ENCODE peak calls at places on chromosome 1, in ten cellular contexts. One of them, this sample, is unnamed.

GRCh38 chr1:208267896-208268295 is 23.7 kb upstream of the PLXNA2 start:
- DNase-seq in uterus: no peak
- DNase-seq in ovary: no peak
- DNase-seq in IMR-90: no peak
- DNase-seq in testis: no peak
- DNase-seq in heart left ventricle: no peak
- DNase-seq in Peyer's patch: no peak
- DNase-seq in tibial nerve: no peak
- DNase-seq in esophagus muscularis mucosa: no peak
- DNase-seq in suprapubic skin: no peak
- DNase-seq in this sample: no peak

GRCh38 chr1:53906121-53906520 is 12.1 kb downstream of the DIO1 start:
- DNase-seq in uterus: no peak
- DNase-seq in Peyer's patch: no peak
- DNase-seq in IMR-90: no peak
- DNase-seq in ovary: no peak
- DNase-seq in tibial nerve: no peak
- DNase-seq in esophagus muscularis mucosa: no peak
- DNase-seq in heart left ventricle: no peak
- DNase-seq in suprapubic skin: no peak
- DNase-seq in testis: no peak
- DNase-seq in this sample: no peak

GRCh38 chr1:14910947-14911721 is 242.4 kb upstream of the TMEM51 start:
- DNase-seq in uterus: no peak
- DNase-seq in Peyer's patch: no peak
- DNase-seq in esophagus muscularis mucosa: no peak
- DNase-seq in suprapubic skin: peak
- DNase-seq in IMR-90: no peak
- DNase-seq in heart left ventricle: no peak
- DNase-seq in testis: no peak
- DNase-seq in tibial nerve: no peak
- DNase-seq in ovary: no peak
- DNase-seq in this sample: no peak

GRCh38 chr1:234840843-234841242 is 230.9 kb upstream of the IRF2BP2 start:
- DNase-seq in IMR-90: no peak
- DNase-seq in testis: no peak
- DNase-seq in Peyer's patch: no peak
- DNase-seq in uterus: no peak
- DNase-seq in esophagus muscularis mucosa: no peak
- DNase-seq in ovary: no peak
- DNase-seq in suprapubic skin: no peak
- DNase-seq in heart left ventricle: no peak
- DNase-seq in tibial nerve: no peak
- DNase-seq in this sample: peak

GRCh38 chr1:93029317-93029716 is 49.8 kb upstream of the MTF2 start:
- DNase-seq in tibial nerve: no peak
- DNase-seq in suprapubic skin: no peak
- DNase-seq in uterus: no peak
- DNase-seq in IMR-90: no peak
- DNase-seq in ovary: no peak
- DNase-seq in esophagus muscularis mucosa: no peak
- DNase-seq in Peyer's patch: no peak
- DNase-seq in heart left ventricle: no peak
- DNase-seq in testis: no peak
- DNase-seq in this sample: no peak

GRCh38 chr1:173997796-173998195 is 24.4 kb downstream of the RC3H1 start:
- DNase-seq in esophagus muscularis mucosa: no peak
- DNase-seq in suprapubic skin: no peak
- DNase-seq in IMR-90: peak
- DNase-seq in ovary: no peak
- DNase-seq in Peyer's patch: no peak
- DNase-seq in testis: no peak
- DNase-seq in heart left ventricle: no peak
- DNase-seq in tibial nerve: no peak
- DNase-seq in uterus: no peak
- DNase-seq in this sample: no peak

GRCh38 chr1:224219011-224219611 is 36.1 kb downstream of the DEGS1 start:
- DNase-seq in testis: no peak
- DNase-seq in tibial nerve: no peak
- DNase-seq in heart left ventricle: no peak
- DNase-seq in suprapubic skin: no peak
- DNase-seq in IMR-90: no peak
- DNase-seq in esophagus muscularis mucosa: no peak
- DNase-seq in uterus: no peak
- DNase-seq in Peyer's patch: no peak
- DNase-seq in ovary: no peak
- DNase-seq in this sample: no peak

GRCh38 chr1:151060241-151061011 is at the start of gene MLLT11:
- DNase-seq in tibial nerve: no peak
- DNase-seq in Peyer's patch: peak
- DNase-seq in testis: peak
- DNase-seq in IMR-90: peak
- DNase-seq in suprapubic skin: no peak
- DNase-seq in ovary: peak
- DNase-seq in esophagus muscularis mucosa: no peak
- DNase-seq in heart left ventricle: peak
- DNase-seq in uterus: peak
- DNase-seq in this sample: peak

GRCh38 chr1:156812293-156812990 is 4.2 kb downstream of the SH2D2A start:
- DNase-seq in heart left ventricle: no peak
- DNase-seq in Peyer's patch: peak
- DNase-seq in uterus: no peak
- DNase-seq in IMR-90: no peak
- DNase-seq in suprapubic skin: no peak
- DNase-seq in testis: no peak
- DNase-seq in tibial nerve: no peak
- DNase-seq in ovary: no peak
- DNase-seq in esophagus muscularis mucosa: no peak
- DNase-seq in this sample: no peak

DNA sequence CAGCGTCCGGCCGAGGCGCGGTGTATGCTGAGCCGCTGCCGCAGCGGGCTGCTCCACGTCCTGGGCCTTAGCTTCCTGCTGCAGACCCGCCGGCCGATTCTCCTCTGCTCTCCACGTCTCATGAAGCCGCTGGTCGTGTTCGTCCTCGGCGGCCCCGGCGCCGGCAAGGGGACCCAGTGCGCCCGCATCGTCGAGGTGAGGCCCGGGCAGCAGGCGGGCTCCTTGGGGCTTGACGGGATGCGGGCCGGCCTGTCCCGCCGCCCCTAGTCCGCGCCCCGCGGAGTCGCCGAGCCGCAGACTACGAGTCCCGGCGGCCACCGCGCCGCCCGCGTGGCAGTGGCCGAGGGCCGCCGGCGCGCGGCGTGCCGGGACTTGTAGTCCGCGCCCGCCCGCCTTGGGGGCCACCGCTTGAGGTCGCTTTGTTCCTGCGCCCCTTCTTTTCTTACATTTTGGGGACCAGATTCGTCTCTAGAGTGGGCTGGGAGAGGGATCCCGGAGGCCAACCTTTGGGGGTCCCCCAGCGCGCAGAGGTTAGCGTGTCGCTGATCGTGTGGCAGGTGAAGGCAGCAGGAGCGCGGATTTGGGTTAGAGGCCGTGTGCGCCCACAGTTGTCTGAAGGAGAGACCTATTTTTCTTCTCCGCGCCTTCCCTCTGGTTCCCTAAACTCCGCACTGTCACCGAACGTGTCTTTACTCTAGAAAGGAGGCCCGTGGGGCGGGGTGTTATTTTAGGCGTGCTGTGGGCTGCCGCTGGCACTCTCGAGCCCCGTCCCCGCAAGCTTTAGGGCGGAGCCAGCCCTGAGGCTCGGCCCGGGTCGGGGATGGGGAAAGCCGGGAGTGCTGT is 553 bp downstream of the CMPK1 start:
- DNase-seq in suprapubic skin: peak
- DNase-seq in testis: peak
- DNase-seq in heart left ventricle: peak
- DNase-seq in IMR-90: peak
- DNase-seq in Peyer's patch: peak
- DNase-seq in ovary: peak
- DNase-seq in tibial nerve: peak
- DNase-seq in uterus: peak
- DNase-seq in esophagus muscularis mucosa: peak
- DNase-seq in this sample: peak
- TF ChIP-seq POLR2A in suprapubic skin: peak
- TF ChIP-seq POLR2A in testis: no peak
- TF ChIP-seq POLR2A in heart left ventricle: peak
- TF ChIP-seq POLR2A in IMR-90: peak
- TF ChIP-seq POLR2A in Peyer's patch: peak
- TF ChIP-seq POLR2A in ovary: peak
- TF ChIP-seq POLR2A in tibial nerve: peak
- TF ChIP-seq POLR2A in uterus: peak
- TF ChIP-seq POLR2A in esophagus muscularis mucosa: no peak
- TF ChIP-seq POLR2A in this sample: peak

GRCh38 chr1:40454873-40455272 is 4.6 kb downstream of the ZFP69B start:
- DNase-seq in tibial nerve: no peak
- DNase-seq in Peyer's patch: no peak
- DNase-seq in testis: no peak
- DNase-seq in ovary: no peak
- DNase-seq in uterus: no peak
- DNase-seq in esophagus muscularis mucosa: no peak
- DNase-seq in heart left ventricle: no peak
- DNase-seq in IMR-90: no peak
- DNase-seq in suprapubic skin: no peak
- DNase-seq in this sample: no peak

GRCh38 chr1:40449684-40450490 is at the start of gene ZFP69B:
- DNase-seq in IMR-90: peak
- DNase-seq in uterus: peak
- DNase-seq in ovary: peak
- DNase-seq in esophagus muscularis mucosa: peak
- DNase-seq in Peyer's patch: peak
- DNase-seq in testis: peak
- DNase-seq in tibial nerve: peak
- DNase-seq in suprapubic skin: peak
- DNase-seq in heart left ventricle: peak
- DNase-seq in this sample: peak

GRCh38 chr1:40451238-40451585 is 936 bp downstream of the ZFP69B start:
- DNase-seq in testis: no peak
- DNase-seq in Peyer's patch: no peak
- DNase-seq in uterus: no peak
- DNase-seq in IMR-90: no peak
- DNase-seq in esophagus muscularis mucosa: no peak
- DNase-seq in heart left ventricle: no peak
- DNase-seq in tibial nerve: no peak
- DNase-seq in suprapubic skin: no peak
- DNase-seq in ovary: no peak
- DNase-seq in this sample: no peak

DNA sequence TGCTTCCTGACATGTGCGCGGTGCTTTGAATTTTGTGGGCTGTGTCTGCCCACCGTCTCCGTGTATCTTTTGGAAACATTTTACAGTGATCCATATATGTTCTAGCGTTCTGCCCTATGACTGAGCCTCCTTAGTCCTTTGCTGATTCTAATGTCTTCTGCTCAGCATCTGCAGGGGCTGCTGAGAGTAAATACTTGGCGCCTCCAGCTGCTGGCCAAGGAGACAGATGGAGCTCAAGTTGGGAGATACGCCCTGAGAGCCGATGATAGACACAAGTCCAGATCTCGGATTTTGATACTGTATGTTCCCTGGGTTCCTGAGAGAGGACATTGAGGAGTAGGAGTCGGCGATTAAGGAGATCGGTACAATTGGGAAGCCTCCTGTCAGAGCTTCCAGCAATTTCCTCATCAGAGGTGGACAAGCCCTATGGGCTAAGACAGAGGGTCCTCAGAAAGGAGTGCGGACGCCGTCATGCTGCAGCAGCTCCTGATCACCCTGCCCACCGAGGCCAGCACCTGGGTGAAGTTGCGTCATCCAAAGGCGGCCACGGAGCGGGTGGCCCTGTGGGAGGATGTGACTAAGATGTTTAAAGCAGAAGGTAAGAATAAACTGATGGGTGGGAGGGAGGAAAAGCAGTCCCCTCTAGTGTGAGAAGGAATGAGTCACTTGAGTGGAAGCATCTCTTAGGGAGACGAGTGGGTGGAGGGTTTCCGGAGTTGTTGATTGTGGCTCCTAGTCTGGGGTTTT is 388 bp downstream of the ZFP69B start:
- DNase-seq in IMR-90: peak
- DNase-seq in testis: peak
- DNase-seq in tibial nerve: no peak
- DNase-seq in esophagus muscularis mucosa: no peak
- DNase-seq in Peyer's patch: no peak
- DNase-seq in uterus: peak
- DNase-seq in ovary: no peak
- DNase-seq in suprapubic skin: no peak
- DNase-seq in heart left ventricle: peak
- DNase-seq in this sample: peak
- TF ChIP-seq POLR2A in IMR-90: peak
- TF ChIP-seq POLR2A in testis: no peak
- TF ChIP-seq POLR2A in tibial nerve: no peak
- TF ChIP-seq POLR2A in esophagus muscularis mucosa: no peak
- TF ChIP-seq POLR2A in Peyer's patch: no peak
- TF ChIP-seq POLR2A in uterus: no peak
- TF ChIP-seq POLR2A in ovary: no peak
- TF ChIP-seq POLR2A in suprapubic skin: no peak
- TF ChIP-seq POLR2A in heart left ventricle: no peak
- TF ChIP-seq POLR2A in this sample: no peak

GRCh38 chr1:27568247-27569087 is 35.5 kb downstream of the AHDC1 start:
- DNase-seq in uterus: peak
- DNase-seq in IMR-90: peak
- DNase-seq in ovary: peak
- DNase-seq in testis: peak
- DNase-seq in esophagus muscularis mucosa: peak
- DNase-seq in heart left ventricle: peak
- DNase-seq in tibial nerve: peak
- DNase-seq in Peyer's patch: peak
- DNase-seq in suprapubic skin: peak
- DNase-seq in this sample: peak
- TF ChIP-seq POLR2A in uterus: peak
- TF ChIP-seq POLR2A in IMR-90: no peak
- TF ChIP-seq POLR2A in ovary: no peak
- TF ChIP-seq POLR2A in testis: no peak
- TF ChIP-seq POLR2A in esophagus muscularis mucosa: no peak
- TF ChIP-seq POLR2A in heart left ventricle: peak
- TF ChIP-seq POLR2A in tibial nerve: peak
- TF ChIP-seq POLR2A in Peyer's patch: peak
- TF ChIP-seq POLR2A in suprapubic skin: no peak
- TF ChIP-seq POLR2A in this sample: no peak

DNA sequence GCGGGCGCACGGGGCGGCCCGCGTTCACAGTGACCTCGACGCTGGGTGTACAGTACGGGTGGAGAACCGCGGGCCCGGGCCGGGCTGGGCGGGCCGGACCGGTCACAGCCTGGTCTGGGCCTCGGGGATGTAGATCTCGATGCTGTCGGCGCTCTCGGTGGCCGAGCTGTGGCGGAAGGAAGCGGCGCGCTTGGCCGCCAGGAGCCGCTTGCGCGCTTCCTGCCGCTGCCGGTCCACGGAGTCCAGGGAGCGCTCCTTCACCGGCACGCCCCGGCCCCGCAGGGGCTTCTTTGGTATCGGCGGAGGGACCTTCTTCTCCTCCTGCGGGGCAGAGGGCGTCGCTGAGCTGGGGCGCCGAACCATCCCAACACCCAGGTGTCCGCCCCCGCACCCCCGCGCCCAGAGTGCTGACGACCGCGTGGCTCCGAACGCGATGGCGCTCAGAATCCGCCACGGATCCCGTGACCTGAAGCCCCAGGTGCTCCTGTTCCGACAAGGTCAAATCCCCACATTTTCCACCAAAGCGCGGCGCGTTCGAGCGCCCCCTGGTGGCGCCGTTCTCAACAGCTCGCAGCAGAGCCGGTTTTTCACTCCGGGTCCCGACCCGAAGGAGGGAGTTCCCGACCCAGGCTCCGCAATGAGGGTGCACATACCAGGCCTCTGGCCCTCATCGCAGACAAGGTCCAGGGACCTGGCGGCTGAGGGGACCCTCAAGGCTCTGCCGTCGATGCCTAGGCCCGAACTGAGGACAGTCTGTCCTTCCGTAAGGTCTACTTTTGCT is 6.6 kb upstream of the SMIM12 start:
- DNase-seq in ovary: peak
- DNase-seq in tibial nerve: peak
- DNase-seq in heart left ventricle: peak
- DNase-seq in Peyer's patch: peak
- DNase-seq in IMR-90: peak
- DNase-seq in suprapubic skin: peak
- DNase-seq in esophagus muscularis mucosa: peak
- DNase-seq in uterus: peak
- DNase-seq in testis: peak
- DNase-seq in this sample: peak
- TF ChIP-seq POLR2A in ovary: no peak
- TF ChIP-seq POLR2A in tibial nerve: peak
- TF ChIP-seq POLR2A in heart left ventricle: no peak
- TF ChIP-seq POLR2A in Peyer's patch: no peak
- TF ChIP-seq POLR2A in IMR-90: no peak
- TF ChIP-seq POLR2A in suprapubic skin: no peak
- TF ChIP-seq POLR2A in esophagus muscularis mucosa: no peak
- TF ChIP-seq POLR2A in uterus: peak
- TF ChIP-seq POLR2A in testis: no peak
- TF ChIP-seq POLR2A in this sample: peak